ENCODE peak calls at places on chromosomes 1 and 21, in four cellular contexts. One of them, this sample, is unnamed. For H3K4me1, the result is how much of the 10 kb centered on the place peaks cover.

GRCh38 chr1:8317647-8318360 is at the start of gene SLC45A1:
- DNase-seq in neuronal stem cell: peak
- DNase-seq in mesendoderm: peak
- DNase-seq in IMR-90: peak
- DNase-seq in this sample: peak

GRCh38 chr1:65069186-65069585 is 78.8 kb upstream of the AK4 start:
- DNase-seq in neuronal stem cell: no peak
- DNase-seq in mesendoderm: no peak
- DNase-seq in IMR-90: no peak
- DNase-seq in this sample: no peak

GRCh38 chr1:67647814-67648358 is 37.1 kb upstream of the GADD45A start:
- DNase-seq in neuronal stem cell: no peak
- DNase-seq in mesendoderm: no peak
- DNase-seq in IMR-90: no peak
- DNase-seq in this sample: no peak

GRCh38 chr1:151611288-151611790 is 511 bp upstream of the SNX27 start:
- DNase-seq in neuronal stem cell: no peak
- DNase-seq in mesendoderm: peak
- DNase-seq in IMR-90: peak
- DNase-seq in this sample: no peak

GRCh38 chr1:228379666-228380065 is 27.0 kb downstream of the TRIM11 start:
- DNase-seq in neuronal stem cell: no peak
- DNase-seq in mesendoderm: no peak
- DNase-seq in IMR-90: no peak
- DNase-seq in this sample: no peak

GRCh38 chr1:155971910-155972809 is 6.2 kb downstream of the ARHGEF2 start:
- DNase-seq in neuronal stem cell: no peak
- DNase-seq in mesendoderm: no peak
- DNase-seq in IMR-90: no peak
- DNase-seq in this sample: no peak

GRCh38 chr1:247326601-247327135 is 5.0 kb downstream of the ZNF496 start:
- DNase-seq in neuronal stem cell: no peak
- DNase-seq in mesendoderm: no peak
- DNase-seq in IMR-90: no peak
- DNase-seq in this sample: no peak

GRCh38 chr1:7574121-7575040 is 196.7 kb upstream of the VAMP3 start:
- DNase-seq in neuronal stem cell: no peak
- DNase-seq in mesendoderm: no peak
- DNase-seq in IMR-90: peak
- DNase-seq in this sample: no peak

GRCh38 chr1:7248402-7248805 is 463.1 kb downstream of the CAMTA1 start:
- DNase-seq in neuronal stem cell: no peak
- DNase-seq in mesendoderm: no peak
- DNase-seq in IMR-90: no peak
- DNase-seq in this sample: no peak

GRCh38 chr1:17239420-17239819 is 9.5 kb upstream of the PADI3 start:
- DNase-seq in neuronal stem cell: peak
- DNase-seq in mesendoderm: peak
- DNase-seq in IMR-90: peak
- DNase-seq in this sample: peak

GRCh38 chr1:24142546-24143431 is at the start of gene IL22RA1:
- DNase-seq in neuronal stem cell: no peak
- DNase-seq in mesendoderm: no peak
- DNase-seq in IMR-90: peak
- DNase-seq in this sample: no peak

GRCh38 chr1:53254011-53254640 is 15.8 kb upstream of the MAGOH start:
- DNase-seq in neuronal stem cell: no peak
- DNase-seq in mesendoderm: no peak
- DNase-seq in IMR-90: peak
- DNase-seq in this sample: no peak

GRCh38 chr1:160710531-160711252 is 930 bp downstream of the CD48 start:
- DNase-seq in neuronal stem cell: no peak
- DNase-seq in mesendoderm: no peak
- DNase-seq in IMR-90: no peak
- DNase-seq in this sample: no peak

GRCh38 chr1:183989604-183990003 is 47.9 kb downstream of the COLGALT2 start:
- DNase-seq in neuronal stem cell: no peak
- DNase-seq in mesendoderm: no peak
- DNase-seq in IMR-90: no peak
- DNase-seq in this sample: no peak

GRCh38 chr1:183983371-183984105 is 54.0 kb downstream of the COLGALT2 start:
- DNase-seq in neuronal stem cell: no peak
- DNase-seq in mesendoderm: no peak
- DNase-seq in IMR-90: peak
- DNase-seq in this sample: no peak

GRCh38 chr1:183987593-183988318 is 49.8 kb downstream of the COLGALT2 start:
- DNase-seq in neuronal stem cell: no peak
- DNase-seq in mesendoderm: no peak
- DNase-seq in IMR-90: no peak
- DNase-seq in this sample: no peak

GRCh38 chr1:183989078-183989577 is 48.4 kb downstream of the COLGALT2 start:
- DNase-seq in neuronal stem cell: no peak
- DNase-seq in mesendoderm: peak
- DNase-seq in IMR-90: peak
- DNase-seq in this sample: no peak

GRCh38 chr1:183986941-183987340 is 50.6 kb downstream of the COLGALT2 start:
- DNase-seq in neuronal stem cell: no peak
- DNase-seq in mesendoderm: no peak
- DNase-seq in IMR-90: peak
- DNase-seq in this sample: no peak
- H2BK120ac ChIP-seq in neuronal stem cell: no peak
- H2BK120ac ChIP-seq in mesendoderm: no peak
- H2BK120ac ChIP-seq in IMR-90: peak
- H2BK120ac ChIP-seq in this sample: no peak

GRCh38 chr21:45973475-45974072 is 8.0 kb upstream of the COL6A1 start:
- DNase-seq in neuronal stem cell: no peak
- DNase-seq in mesendoderm: peak
- DNase-seq in IMR-90: peak
- DNase-seq in this sample: peak
- H3K4me1 ChIP-seq in neuronal stem cell: under half
- H3K4me1 ChIP-seq in mesendoderm: under half
- H3K4me1 ChIP-seq in IMR-90: under half
- H3K4me1 ChIP-seq in this sample: under half

GRCh38 chr21:34535886-34536285 is 23.9 kb upstream of the KCNE1 start:
- DNase-seq in neuronal stem cell: no peak
- DNase-seq in mesendoderm: no peak
- DNase-seq in IMR-90: no peak
- DNase-seq in this sample: no peak

GRCh38 chr21:34536311-34536710 is 24.3 kb upstream of the KCNE1 start:
- DNase-seq in neuronal stem cell: no peak
- DNase-seq in mesendoderm: peak
- DNase-seq in IMR-90: no peak
- DNase-seq in this sample: no peak

GRCh38 chr21:34534522-34534921 is 22.5 kb upstream of the KCNE1 start:
- DNase-seq in neuronal stem cell: no peak
- DNase-seq in mesendoderm: no peak
- DNase-seq in IMR-90: no peak
- DNase-seq in this sample: no peak

GRCh38 chr21:34537838-34538237 is 25.8 kb upstream of the KCNE1 start:
- DNase-seq in neuronal stem cell: no peak
- DNase-seq in mesendoderm: no peak
- DNase-seq in IMR-90: peak
- DNase-seq in this sample: no peak

GRCh38 chr21:34536820-34537219 is 24.8 kb upstream of the KCNE1 start:
- DNase-seq in neuronal stem cell: no peak
- DNase-seq in mesendoderm: peak
- DNase-seq in IMR-90: peak
- DNase-seq in this sample: no peak
- H2BK5ac ChIP-seq in neuronal stem cell: no peak
- H2BK5ac ChIP-seq in mesendoderm: no peak
- H2BK5ac ChIP-seq in IMR-90: peak
- H2BK5ac ChIP-seq in this sample: no peak

GRCh38 chr1:201491896-201492511 is 14.9 kb downstream of the CSRP1 start:
- DNase-seq in neuronal stem cell: no peak
- DNase-seq in mesendoderm: no peak
- DNase-seq in IMR-90: no peak
- DNase-seq in this sample: no peak
- H2BK120ac ChIP-seq in neuronal stem cell: no peak
- H2BK120ac ChIP-seq in mesendoderm: no peak
- H2BK120ac ChIP-seq in IMR-90: peak
- H2BK120ac ChIP-seq in this sample: no peak

DNA sequence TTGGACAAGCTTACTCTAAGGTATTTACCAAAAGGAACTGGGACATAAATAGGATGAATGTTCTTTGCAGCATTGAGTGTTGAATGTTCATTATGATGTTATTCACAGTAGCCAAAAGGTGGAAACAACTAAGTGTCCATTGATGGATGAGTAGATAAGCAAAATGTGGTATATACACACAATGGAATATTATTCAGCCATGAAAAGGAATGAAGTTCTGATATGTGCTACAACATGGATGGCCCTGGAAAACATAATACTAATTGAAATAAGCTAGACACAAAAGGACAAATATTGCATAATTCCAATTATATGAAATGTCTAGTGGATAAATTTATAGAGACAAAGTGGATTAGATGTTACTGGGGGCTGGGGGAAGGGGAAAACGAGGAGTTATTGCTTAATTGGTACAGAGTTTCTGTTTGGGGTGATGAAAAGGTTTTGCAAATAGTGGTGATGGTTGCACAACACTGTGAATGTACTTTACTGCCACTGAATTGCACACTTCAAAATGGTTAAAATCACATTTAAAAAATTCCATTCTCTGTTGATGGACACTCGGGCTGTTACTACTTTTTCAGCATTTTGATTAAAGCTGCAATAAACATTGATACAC is 2.9 kb downstream of the MTARC1 start:
- DNase-seq in neuronal stem cell: no peak
- DNase-seq in mesendoderm: no peak
- DNase-seq in IMR-90: no peak
- DNase-seq in this sample: no peak
- H3K4me1 ChIP-seq in neuronal stem cell: under half
- H3K4me1 ChIP-seq in mesendoderm: under half
- H3K4me1 ChIP-seq in IMR-90: under half
- H3K4me1 ChIP-seq in this sample: under half

GRCh38 chr1:33182452-33182851 is 609 bp upstream of the TRIM62 start:
- DNase-seq in neuronal stem cell: no peak
- DNase-seq in mesendoderm: peak
- DNase-seq in IMR-90: peak
- DNase-seq in this sample: no peak
- H2BK5ac ChIP-seq in neuronal stem cell: no peak
- H2BK5ac ChIP-seq in mesendoderm: no peak
- H2BK5ac ChIP-seq in IMR-90: no peak
- H2BK5ac ChIP-seq in this sample: no peak